ENCODE peak calls at places on chromosome 22, in eight cellular contexts. L, Z, K, Y, M, P, A and D are unnamed samples.
A peak's percentile ranks its signal among the peaks of the same experiment; 100 is the strongest.

GRCh38 chr22:48103126-48103875 is 1340.9 kb downstream of the TBC1D22A start:
- DNase-seq in L (no peak), Z (peak; percentile 4), K (no peak), Y (no peak), M (no peak), P (no peak), A (no peak), D (peak; percentile 35)

GRCh38 chr22:46012182-46012880 is 35.4 kb upstream of the WNT7B start:
- DNase-seq in L (no peak), Z (no peak), K (no peak), Y (no peak), M (no peak), P (no peak), A (no peak), D (no peak)

GRCh38 chr22:39717099-39717498 is 146.5 kb downstream of the CACNA1I start:
- DNase-seq in L (no peak), Z (no peak), K (no peak), Y (no peak), M (no peak), P (no peak), A (no peak), D (no peak)

GRCh38 chr22:50439314-50440250 is 35.3 kb downstream of the SBF1 start:
- DNase-seq in L (no peak), Z (no peak), K (no peak), Y (no peak), M (no peak), P (no peak), A (no peak), D (no peak)

GRCh38 chr22:26535499-26535898 is 23.2 kb upstream of the TFIP11 start:
- DNase-seq in L (no peak), Z (no peak), K (no peak), Y (no peak), M (no peak), P (no peak), A (no peak), D (no peak)

GRCh38 chr22:21450858-21451331 is 16.3 kb upstream of the TMEM191C start:
- DNase-seq in L (no peak), Z (no peak), K (no peak), Y (no peak), M (no peak), P (no peak), A (no peak), D (no peak)

GRCh38 chr22:30519842-30520425 is 14.4 kb upstream of the SEC14L4 start:
- DNase-seq in L (no peak), Z (no peak), K (no peak), Y (no peak), M (no peak), P (no peak), A (no peak), D (no peak)

GRCh38 chr22:46079861-46080821 is 70.2 kb upstream of the PPARA start:
- DNase-seq in L (no peak), Z (no peak), K (peak; percentile 97), Y (no peak), M (no peak), P (no peak), A (no peak), D (no peak)

GRCh38 chr22:30193031-30193794 is 53.3 kb downstream of the LIF start:
- DNase-seq in L (no peak), Z (no peak), K (no peak), Y (no peak), M (no peak), P (no peak), A (no peak), D (no peak)

GRCh38 chr22:41564563-41564962 is 3.8 kb downstream of the CSDC2 start:
- DNase-seq in L (no peak), Z (no peak), K (peak; percentile 50), Y (no peak), M (no peak), P (no peak), A (no peak), D (no peak)

GRCh38 chr22:41827671-41828070 is 5.2 kb upstream of the SREBF2 start:
- DNase-seq in L (no peak), Z (no peak), K (no peak), Y (no peak), M (no peak), P (no peak), A (no peak), D (no peak)

GRCh38 chr22:33605201-33605600 is 315.1 kb downstream of the LARGE1 start:
- DNase-seq in L (no peak), Z (no peak), K (no peak), Y (no peak), M (no peak), P (no peak), A (no peak), D (no peak)

GRCh38 chr22:43777204-43777671 is 34.9 kb downstream of the EFCAB6 start:
- DNase-seq in L (no peak), Z (no peak), K (peak; percentile 90), Y (peak; percentile 81), M (no peak), P (no peak), A (peak; percentile 46), D (no peak)

GRCh38 chr22:22748297-22748743 is 103.9 kb downstream of the GGTLC2 start:
- DNase-seq in L (peak; percentile 40), Z (peak; percentile 63), K (peak; percentile 41), Y (no peak), M (peak; percentile 28), P (peak; percentile 25), A (no peak), D (no peak)

GRCh38 chr22:28883917-28884753 is 763 bp downstream of the ZNRF3 start:
- DNase-seq in L (peak; percentile 36), Z (peak; percentile 53), K (no peak), Y (no peak), M (no peak), P (peak; percentile 39), A (no peak), D (peak; percentile 71)

GRCh38 chr22:16972311-16972710 is 35.7 kb downstream of the GAB4 start:
- DNase-seq in L (no peak), Z (no peak), K (no peak), Y (no peak), M (no peak), P (no peak), A (no peak), D (no peak)

GRCh38 chr22:20021196-20022181 is 579 bp downstream of the TANGO2 start:
- DNase-seq in L (no peak), Z (no peak), K (peak; percentile 37), Y (no peak), M (no peak), P (no peak), A (no peak), D (no peak)

GRCh38 chr22:28229566-28230483 is 310.8 kb upstream of the PITPNB start:
- DNase-seq in L (no peak), Z (no peak), K (peak; percentile 63), Y (no peak), M (no peak), P (no peak), A (no peak), D (no peak)

GRCh38 chr22:32804823-32805585 is 3.5 kb downstream of the TIMP3 start:
- DNase-seq in L (no peak), Z (no peak), K (no peak), Y (no peak), M (no peak), P (no peak), A (no peak), D (no peak)

GRCh38 chr22:26667140-26667539 is 9.8 kb downstream of the MIAT start:
- DNase-seq in L (no peak), Z (no peak), K (no peak), Y (no peak), M (no peak), P (no peak), A (no peak), D (no peak)

GRCh38 chr22:43014062-43014875 is 680 bp downstream of the PACSIN2 start:
- DNase-seq in L (peak; percentile 22), Z (peak; percentile 49), K (peak; percentile 56), Y (no peak), M (peak; percentile 13), P (peak; percentile 36), A (no peak), D (peak; percentile 79)

GRCh38 chr22:30038219-30038618 is 42.0 kb upstream of the HORMAD2 start:
- DNase-seq in L (no peak), Z (no peak), K (peak; percentile 58), Y (no peak), M (no peak), P (no peak), A (peak; percentile 42), D (no peak)